ENCODE peak calls at places on chromosomes 16 and 17, in eight cellular contexts. One of them, this sample, is unnamed.
A peak's percentile ranks its signal among the peaks of the same experiment; 100 is the strongest.

GRCh38 chr17:79168486-79169055 is 93.9 kb downstream of the ENGASE start:
- DNase-seq in IMR-90: no peak
- DNase-seq in breast epithelium: no peak
- DNase-seq in endodermal cell: no peak
- DNase-seq in HCT116: no peak
- DNase-seq in GM23248: no peak
- DNase-seq in prostate gland: no peak
- DNase-seq in K562: no peak
- DNase-seq in this sample: no peak

GRCh38 chr16:88380099-88380498 is 2.7 kb upstream of the ZNF469 start:
- DNase-seq in IMR-90: no peak
- DNase-seq in breast epithelium: no peak
- DNase-seq in endodermal cell: no peak
- DNase-seq in HCT116: no peak
- DNase-seq in GM23248: no peak
- DNase-seq in prostate gland: no peak
- DNase-seq in K562: no peak
- DNase-seq in this sample: no peak

GRCh38 chr16:57377080-57377841 is 5.0 kb downstream of the CX3CL1 start:
- DNase-seq in IMR-90: peak; percentile 85
- DNase-seq in breast epithelium: peak; percentile 55
- DNase-seq in endodermal cell: peak; percentile 70
- DNase-seq in HCT116: no peak
- DNase-seq in GM23248: no peak
- DNase-seq in prostate gland: no peak
- DNase-seq in K562: no peak
- DNase-seq in this sample: no peak

GRCh38 chr17:68820476-68820824 is 134.7 kb downstream of the ABCA8 start:
- DNase-seq in IMR-90: no peak
- DNase-seq in breast epithelium: no peak
- DNase-seq in endodermal cell: no peak
- DNase-seq in HCT116: no peak
- DNase-seq in GM23248: no peak
- DNase-seq in prostate gland: no peak
- DNase-seq in K562: no peak
- DNase-seq in this sample: no peak

GRCh38 chr16:55501549-55502322 is 7.1 kb upstream of the LPCAT2 start:
- DNase-seq in IMR-90: no peak
- DNase-seq in breast epithelium: no peak
- DNase-seq in endodermal cell: peak; percentile 83
- DNase-seq in HCT116: no peak
- DNase-seq in GM23248: peak; percentile 50
- DNase-seq in prostate gland: no peak
- DNase-seq in K562: peak; percentile 44
- DNase-seq in this sample: no peak

GRCh38 chr16:31202402-31203385 is at the start of gene PYCARD:
- DNase-seq in IMR-90: peak; percentile 19
- DNase-seq in breast epithelium: no peak
- DNase-seq in endodermal cell: peak; percentile 83
- DNase-seq in HCT116: no peak
- DNase-seq in GM23248: peak; percentile 76
- DNase-seq in prostate gland: peak; percentile 21
- DNase-seq in K562: peak; percentile 59
- DNase-seq in this sample: peak; percentile 45

GRCh38 chr17:48954300-48954755 is 9.7 kb upstream of the SNF8 start:
- DNase-seq in IMR-90: peak; percentile 49
- DNase-seq in breast epithelium: no peak
- DNase-seq in endodermal cell: peak; percentile 92
- DNase-seq in HCT116: peak; percentile 69
- DNase-seq in GM23248: peak; percentile 69
- DNase-seq in prostate gland: no peak
- DNase-seq in K562: peak; percentile 46
- DNase-seq in this sample: no peak

GRCh38 chr16:10609410-10609774 is 29.0 kb upstream of the EMP2 start:
- DNase-seq in IMR-90: peak; percentile 89
- DNase-seq in breast epithelium: no peak
- DNase-seq in endodermal cell: no peak
- DNase-seq in HCT116: no peak
- DNase-seq in GM23248: peak; percentile 87
- DNase-seq in prostate gland: no peak
- DNase-seq in K562: no peak
- DNase-seq in this sample: no peak

GRCh38 chr17:31915456-31916100 is 14.1 kb upstream of the UTP6 start:
- DNase-seq in IMR-90: peak; percentile 41
- DNase-seq in breast epithelium: no peak
- DNase-seq in endodermal cell: no peak
- DNase-seq in HCT116: no peak
- DNase-seq in GM23248: peak; percentile 54
- DNase-seq in prostate gland: no peak
- DNase-seq in K562: no peak
- DNase-seq in this sample: no peak

DNA sequence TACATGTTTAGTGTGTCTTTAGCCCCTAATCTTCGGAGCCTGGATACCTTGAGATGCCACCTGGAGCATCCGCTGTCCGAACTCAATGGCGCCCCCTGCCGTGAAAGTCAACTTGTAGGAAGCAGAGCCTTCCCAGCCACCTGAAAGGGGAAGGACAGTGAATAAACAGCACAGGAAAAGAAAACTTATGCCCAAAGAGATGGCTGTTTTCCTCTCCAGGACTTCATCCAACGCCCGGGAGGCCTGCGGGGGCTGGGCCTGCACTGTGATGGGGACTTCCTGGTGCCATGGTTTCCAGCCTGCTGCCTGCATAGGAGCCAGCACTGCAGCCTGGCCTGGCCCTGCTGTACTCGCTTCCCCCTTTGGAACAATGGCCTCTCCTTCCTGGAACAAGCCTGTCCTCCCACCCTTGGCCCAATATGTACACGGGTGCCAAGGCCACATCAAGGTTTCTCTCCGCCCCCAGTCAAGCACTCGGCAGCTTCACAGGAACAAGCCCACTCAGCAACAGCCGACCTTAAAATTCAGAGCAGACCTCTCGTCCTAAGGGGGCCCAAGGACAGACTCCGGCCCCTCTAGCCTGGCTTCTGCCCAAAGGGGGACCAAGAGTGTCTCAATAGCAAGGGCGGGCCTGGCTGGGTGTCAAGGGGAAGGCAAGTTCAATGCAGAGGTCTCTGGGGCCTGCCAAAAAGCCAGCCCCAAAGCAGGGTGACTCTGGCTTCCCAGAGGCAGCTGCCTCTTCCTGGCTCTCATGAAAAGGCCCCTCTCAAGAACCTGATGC is 4.5 kb upstream of the UNC13D start:
- DNase-seq in IMR-90: peak; percentile 32
- DNase-seq in breast epithelium: peak; percentile 82
- DNase-seq in endodermal cell: peak; percentile 99
- DNase-seq in HCT116: peak; percentile 64
- DNase-seq in GM23248: peak; percentile 57
- DNase-seq in prostate gland: peak; percentile 80
- DNase-seq in K562: peak; percentile 41
- DNase-seq in this sample: peak; percentile 86
- H3K4me1 ChIP-seq in IMR-90: peaks cover 10% of the 10 kb centered on the region
- H3K4me1 ChIP-seq in breast epithelium: peaks cover 16% of the 10 kb centered on the region
- H3K4me1 ChIP-seq in endodermal cell: no peaks in the 10 kb centered on the region
- H3K4me1 ChIP-seq in HCT116: peaks cover 54% of the 10 kb centered on the region
- H3K4me1 ChIP-seq in GM23248: peaks cover 11% of the 10 kb centered on the region
- H3K4me1 ChIP-seq in prostate gland: peaks cover 24% of the 10 kb centered on the region
- H3K4me1 ChIP-seq in K562: peaks cover 67% of the 10 kb centered on the region
- H3K4me1 ChIP-seq in this sample: peaks cover 90% of the 10 kb centered on the region

GRCh38 chr16:47728229-47728628 is 267.1 kb downstream of the PHKB start:
- DNase-seq in IMR-90: no peak
- DNase-seq in breast epithelium: no peak
- DNase-seq in endodermal cell: no peak
- DNase-seq in HCT116: no peak
- DNase-seq in GM23248: no peak
- DNase-seq in prostate gland: no peak
- DNase-seq in K562: no peak
- DNase-seq in this sample: no peak
- H3K27me3 ChIP-seq in IMR-90: no peaks in the 10 kb centered on the region
- H3K27me3 ChIP-seq in breast epithelium: no peaks in the 10 kb centered on the region
- H3K27me3 ChIP-seq in endodermal cell: no peaks in the 10 kb centered on the region
- H3K27me3 ChIP-seq in HCT116: peaks cover 7% of the 10 kb centered on the region
- H3K27me3 ChIP-seq in GM23248: no peaks in the 10 kb centered on the region
- H3K27me3 ChIP-seq in prostate gland: no peaks in the 10 kb centered on the region
- H3K27me3 ChIP-seq in K562: peaks cover 25% of the 10 kb centered on the region
- H3K27me3 ChIP-seq in this sample: no peaks in the 10 kb centered on the region

GRCh38 chr17:50685334-50685665 is 22.4 kb downstream of the ANKRD40 start:
- DNase-seq in IMR-90: no peak
- DNase-seq in breast epithelium: no peak
- DNase-seq in endodermal cell: no peak
- DNase-seq in HCT116: no peak
- DNase-seq in GM23248: no peak
- DNase-seq in prostate gland: no peak
- DNase-seq in K562: no peak
- DNase-seq in this sample: no peak

GRCh38 chr17:50686494-50687199 is 21.1 kb downstream of the ANKRD40 start:
- DNase-seq in IMR-90: peak; percentile 61
- DNase-seq in breast epithelium: peak; percentile 73
- DNase-seq in endodermal cell: peak; percentile 84
- DNase-seq in HCT116: peak; percentile 92
- DNase-seq in GM23248: peak; percentile 90
- DNase-seq in prostate gland: peak; percentile 68
- DNase-seq in K562: no peak
- DNase-seq in this sample: peak; percentile 79

GRCh38 chr17:50687200-50688066 is 20.3 kb downstream of the ANKRD40 start:
- DNase-seq in IMR-90: no peak
- DNase-seq in breast epithelium: no peak
- DNase-seq in endodermal cell: peak; percentile 86
- DNase-seq in HCT116: no peak
- DNase-seq in GM23248: peak; percentile 55
- DNase-seq in prostate gland: no peak
- DNase-seq in K562: no peak
- DNase-seq in this sample: no peak

GRCh38 chr17:50684612-50685333 is 22.9 kb downstream of the ANKRD40 start:
- DNase-seq in IMR-90: no peak
- DNase-seq in breast epithelium: no peak
- DNase-seq in endodermal cell: peak; percentile 79
- DNase-seq in HCT116: no peak
- DNase-seq in GM23248: no peak
- DNase-seq in prostate gland: no peak
- DNase-seq in K562: no peak
- DNase-seq in this sample: peak; percentile 64

DNA sequence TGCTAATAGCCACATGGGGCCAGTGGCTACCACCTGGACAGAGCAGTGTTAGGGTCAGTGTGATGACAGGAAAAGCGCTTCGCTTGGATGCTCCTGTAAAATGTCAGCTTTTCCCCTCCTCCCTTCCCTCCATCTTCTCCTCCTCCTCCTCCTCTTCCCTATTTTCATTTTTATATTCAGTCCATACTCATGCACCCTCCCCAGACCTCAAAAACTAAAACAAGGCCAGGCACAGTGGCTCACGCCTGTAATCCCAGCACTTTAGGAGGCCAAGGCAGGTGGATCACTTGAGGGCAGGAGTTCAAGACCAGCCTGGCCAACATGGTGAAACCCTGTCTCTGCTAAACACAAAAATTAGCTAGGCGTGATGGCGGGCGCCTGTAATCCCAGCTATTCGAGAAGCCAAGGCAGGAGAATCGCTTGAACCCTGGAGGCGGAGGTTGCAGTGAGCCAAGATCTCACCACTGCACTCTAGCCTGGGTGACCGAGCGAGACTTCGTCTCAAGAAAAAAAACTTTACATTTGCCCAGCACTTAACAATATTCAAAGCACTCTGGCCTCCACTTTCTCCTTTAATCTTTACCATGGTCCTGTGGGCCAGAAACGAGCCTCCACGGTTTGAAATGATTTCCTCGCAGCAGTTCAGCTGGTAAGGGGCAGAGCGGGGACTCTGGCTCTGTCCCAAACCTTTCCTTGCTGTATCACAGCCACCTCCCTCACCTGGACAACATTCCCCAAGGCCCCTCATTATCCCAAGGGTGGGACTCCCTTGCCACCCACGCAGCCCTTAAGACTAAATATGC is 21.8 kb downstream of the ANKRD40 start:
- DNase-seq in IMR-90: no peak
- DNase-seq in breast epithelium: no peak
- DNase-seq in endodermal cell: no peak
- DNase-seq in HCT116: no peak
- DNase-seq in GM23248: no peak
- DNase-seq in prostate gland: no peak
- DNase-seq in K562: no peak
- DNase-seq in this sample: no peak
- H3K4me1 ChIP-seq in IMR-90: peaks cover 37% of the 10 kb centered on the region
- H3K4me1 ChIP-seq in breast epithelium: peaks cover 10% of the 10 kb centered on the region
- H3K4me1 ChIP-seq in endodermal cell: peaks cover 8% of the 10 kb centered on the region
- H3K4me1 ChIP-seq in HCT116: peaks cover 98% of the 10 kb centered on the region
- H3K4me1 ChIP-seq in GM23248: peaks cover 35% of the 10 kb centered on the region
- H3K4me1 ChIP-seq in prostate gland: peaks cover 3% of the 10 kb centered on the region
- H3K4me1 ChIP-seq in K562: peaks cover 22% of the 10 kb centered on the region
- H3K4me1 ChIP-seq in this sample: peaks cover 73% of the 10 kb centered on the region

GRCh38 chr17:39866013-39866730 is 1.8 kb upstream of the ZPBP2 start:
- DNase-seq in IMR-90: no peak
- DNase-seq in breast epithelium: no peak
- DNase-seq in endodermal cell: no peak
- DNase-seq in HCT116: no peak
- DNase-seq in GM23248: no peak
- DNase-seq in prostate gland: no peak
- DNase-seq in K562: no peak
- DNase-seq in this sample: no peak

GRCh38 chr17:39863918-39864746 is at the start of gene IKZF3:
- DNase-seq in IMR-90: peak; percentile 18
- DNase-seq in breast epithelium: peak; percentile 36
- DNase-seq in endodermal cell: peak; percentile 95
- DNase-seq in HCT116: no peak
- DNase-seq in GM23248: peak; percentile 37
- DNase-seq in prostate gland: peak; percentile 51
- DNase-seq in K562: peak; percentile 55
- DNase-seq in this sample: peak; percentile 84

GRCh38 chr17:39867084-39867890 is 715 bp upstream of the ZPBP2 start:
- DNase-seq in IMR-90: no peak
- DNase-seq in breast epithelium: no peak
- DNase-seq in endodermal cell: no peak
- DNase-seq in HCT116: no peak
- DNase-seq in GM23248: no peak
- DNase-seq in prostate gland: no peak
- DNase-seq in K562: no peak
- DNase-seq in this sample: no peak

GRCh38 chr17:39861235-39861634 is 2.9 kb downstream of the IKZF3 start:
- DNase-seq in IMR-90: no peak
- DNase-seq in breast epithelium: no peak
- DNase-seq in endodermal cell: no peak
- DNase-seq in HCT116: no peak
- DNase-seq in GM23248: no peak
- DNase-seq in prostate gland: no peak
- DNase-seq in K562: no peak
- DNase-seq in this sample: no peak

DNA sequence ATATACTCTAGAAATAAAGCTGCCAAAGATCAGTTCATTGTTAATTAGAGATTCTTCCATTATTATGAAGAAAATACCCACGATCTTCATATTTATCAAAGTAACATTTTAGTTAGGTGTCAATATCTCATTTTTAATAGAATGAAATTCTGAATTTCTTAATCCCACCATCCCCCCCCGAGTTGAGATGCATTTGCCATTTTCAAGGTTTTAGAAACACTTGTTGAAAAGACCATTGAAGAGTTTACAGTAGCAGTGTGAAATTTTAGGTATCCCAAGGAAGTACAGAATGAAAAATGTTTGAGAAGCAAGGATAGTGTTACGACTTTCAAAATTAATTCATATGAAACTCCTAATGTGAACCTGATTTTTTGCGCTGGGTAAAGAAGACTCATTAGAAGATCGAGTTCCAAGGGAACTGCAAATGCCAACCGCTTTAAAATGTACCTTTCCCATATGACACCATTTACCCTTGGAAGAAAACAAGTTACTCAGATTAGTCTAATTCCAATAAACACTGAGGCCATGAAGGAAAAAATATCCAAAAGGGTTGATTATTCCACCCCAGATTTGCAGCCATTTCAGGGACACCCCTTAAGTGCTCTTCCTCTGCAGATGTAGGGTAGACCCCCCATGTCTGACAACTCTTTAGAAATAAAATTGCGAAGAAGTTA is 731 bp downstream of the IKZF3 start:
- DNase-seq in IMR-90: no peak
- DNase-seq in breast epithelium: no peak
- DNase-seq in endodermal cell: no peak
- DNase-seq in HCT116: no peak
- DNase-seq in GM23248: no peak
- DNase-seq in prostate gland: no peak
- DNase-seq in K562: no peak
- DNase-seq in this sample: no peak
- H3K27me3 ChIP-seq in IMR-90: peaks cover 62% of the 10 kb centered on the region
- H3K27me3 ChIP-seq in breast epithelium: no peaks in the 10 kb centered on the region
- H3K27me3 ChIP-seq in endodermal cell: peaks cover 63% of the 10 kb centered on the region
- H3K27me3 ChIP-seq in HCT116: peaks cover 28% of the 10 kb centered on the region
- H3K27me3 ChIP-seq in GM23248: peaks cover 81% of the 10 kb centered on the region
- H3K27me3 ChIP-seq in prostate gland: peaks cover 7% of the 10 kb centered on the region
- H3K27me3 ChIP-seq in K562: peaks cover 15% of the 10 kb centered on the region
- H3K27me3 ChIP-seq in this sample: peaks cover 22% of the 10 kb centered on the region